ENCODE peak calls at places on chromosomes 16 and 17, in seven cellular contexts. Z is fibroblast of the aortic adventitia; W is CD8-positive, alpha-beta memory T cell; C is COR-L47; H is effector memory CD8-positive, alpha-beta T cell; F is tibial nerve; R is A549. Y is an unnamed sample.

GRCh38 chr17:74746922-74747321 is 1.5 kb upstream of the NHERF1 start:
- DNase-seq in Z (no peak), W (no peak), C (no peak), H (no peak), F (no peak), R (no peak), Y (no peak)

GRCh38 chr17:83193336-83194188 is 114.2 kb downstream of the METRNL start:
- DNase-seq in Z (no peak), W (no peak), C (no peak), H (no peak), F (peak), R (no peak), Y (no peak)

GRCh38 chr17:75065562-75066151 is 18.6 kb downstream of the KCTD2 start:
- DNase-seq in Z (no peak), W (no peak), C (no peak), H (no peak), F (no peak), R (no peak), Y (peak)

GRCh38 chr17:38324732-38325131 is 19.0 kb downstream of the GPR179 start:
- DNase-seq in Z (no peak), W (no peak), C (no peak), H (no peak), F (no peak), R (no peak), Y (no peak)

GRCh38 chr17:77417575-77417974 is 276.8 kb downstream of the SEC14L1 start:
- DNase-seq in Z (no peak), W (no peak), C (no peak), H (no peak), F (no peak), R (no peak), Y (no peak)

GRCh38 chr17:48626470-48627241 is 498 bp upstream of the HOXB9 start:
- DNase-seq in Z (no peak), W (no peak), C (peak), H (peak), F (no peak), R (peak), Y (no peak)

GRCh38 chr16:55453909-55454308 is 25.1 kb upstream of the MMP2 start:
- DNase-seq in Z (no peak), W (no peak), C (no peak), H (no peak), F (no peak), R (no peak), Y (no peak)

GRCh38 chr16:48681520-48681919 is 71.5 kb upstream of the N4BP1 start:
- DNase-seq in Z (no peak), W (no peak), C (no peak), H (no peak), F (no peak), R (no peak), Y (no peak)

GRCh38 chr17:17523001-17523713 is 27.0 kb upstream of the RASD1 start:
- DNase-seq in Z (no peak), W (no peak), C (peak), H (no peak), F (no peak), R (no peak), Y (no peak)

GRCh38 chr17:18037482-18037881 is 1.5 kb downstream of the ATPAF2 start:
- DNase-seq in Z (no peak), W (no peak), C (no peak), H (no peak), F (no peak), R (no peak), Y (no peak)